ENCODE peak calls at places on chromosomes 3 and 15, in five cellular contexts. R is PC-9, Y is endodermal cell, M is type B pancreatic cell, A is cardiac fibroblast. Q is an unnamed sample.

GRCh38 chr15:57861805-57862586 is 155.5 kb downstream of the POLR2M start:
- DNase-seq in A (peak; percentile 85), R (no peak), M (no peak), Y (no peak), Q (no peak)

GRCh38 chr3:142259359-142259758 is 34.0 kb upstream of the GK5 start:
- DNase-seq in M (no peak), R (no peak), Y (no peak), A (no peak), Q (no peak)

GRCh38 chr15:44719293-44719999 is 8.1 kb downstream of the B2M start:
- DNase-seq in R (no peak), M (no peak), A (peak; percentile 30), Y (no peak), Q (no peak)

GRCh38 chr3:44795197-44795596 is 33.6 kb downstream of the KIF15 start:
- DNase-seq in M (no peak), A (no peak), R (no peak), Y (peak; percentile 51), Q (no peak)

GRCh38 chr3:62611541-62612240 is 238.3 kb upstream of the FEZF2 start:
- DNase-seq in R (no peak), M (no peak), A (peak; percentile 80), Y (no peak), Q (no peak)

GRCh38 chr15:79057050-79057449 is 33.5 kb downstream of the RASGRF1 start:
- DNase-seq in A (no peak), M (no peak), Y (no peak), R (no peak), Q (no peak)

GRCh38 chr15:45126535-45127158 is 3.0 kb downstream of the DUOXA1 start:
- DNase-seq in R (peak; percentile 45), Y (peak; percentile 62), M (no peak), A (peak; percentile 57), Q (no peak)

GRCh38 chr3:98556164-98557130 is 24.7 kb downstream of the GPR15 start:
- DNase-seq in M (no peak), A (peak; percentile 25), R (no peak), Y (no peak), Q (no peak)

GRCh38 chr3:36707623-36708409 is 56.5 kb downstream of the DCLK3 start:
- DNase-seq in M (no peak), Y (peak; percentile 61), A (peak; percentile 73), R (peak; percentile 65), Q (no peak)

GRCh38 chr3:146507331-146508120 is 36.9 kb downstream of the PLSCR1 start:
- DNase-seq in M (no peak), R (no peak), A (no peak), Y (no peak), Q (no peak)

GRCh38 chr3:190130037-190130436 is 9.3 kb upstream of the P3H2 start:
- DNase-seq in M (no peak), A (peak; percentile 20), Y (no peak), R (no peak), Q (no peak)

GRCh38 chr15:78598348-78598747 is 22.4 kb downstream of the CHRNA3 start:
- DNase-seq in R (no peak), A (no peak), M (no peak), Y (no peak), Q (no peak)

GRCh38 chr3:193010191-193010590 is 92.5 kb upstream of the MB21D2 start:
- DNase-seq in R (no peak), A (no peak), Y (no peak), M (no peak), Q (no peak)

GRCh38 chr3:36909181-36909580 is 35.7 kb downstream of the TRANK1 start:
- DNase-seq in M (no peak), Y (peak; percentile 23), A (no peak), R (no peak), Q (no peak)

GRCh38 chr3:137854498-137855285 is 90.6 kb downstream of the SOX14 start:
- DNase-seq in R (no peak), A (no peak), M (no peak), Y (peak; percentile 89), Q (no peak)

GRCh38 chr3:78820497-78820896 is 947.3 kb downstream of the ROBO1 start:
- DNase-seq in Y (no peak), R (no peak), M (no peak), A (no peak), Q (no peak)

GRCh38 chr3:184133840-184134745 is 1.1 kb upstream of the EIF2B5 start:
- DNase-seq in Y (peak; percentile 90), M (peak; percentile 82), A (peak; percentile 83), R (peak; percentile 86), Q (peak; percentile 90)

GRCh38 chr3:51500632-51501131 is 867 bp upstream of the DCAF1 start:
- DNase-seq in A (no peak), M (no peak), R (no peak), Y (peak; percentile 52), Q (peak; percentile 32)

GRCh38 chr15:101138913-101139880 is 112.7 kb downstream of the CHSY1 start:
- DNase-seq in R (no peak), M (no peak), Y (no peak), A (no peak), Q (no peak)

GRCh38 chr3:119380697-119381096 is 82.7 kb downstream of the TMEM39A start:
- DNase-seq in R (no peak), A (peak; percentile 8), Y (no peak), M (no peak), Q (no peak)

GRCh38 chr3:8536106-8537052 is 34.8 kb downstream of the LMCD1 start:
- DNase-seq in A (peak; percentile 69), M (no peak), Y (peak; percentile 64), R (no peak), Q (no peak)

GRCh38 chr15:36479200-36479896 is 100.1 kb upstream of the CDIN1 start:
- DNase-seq in R (no peak), M (no peak), A (peak; percentile 29), Y (no peak), Q (no peak)

GRCh38 chr15:24878153-24878552 is 76.6 kb upstream of the SNRPN start:
- DNase-seq in M (no peak), R (no peak), A (peak; percentile 26), Y (no peak), Q (no peak)

GRCh38 chr15:23642413-23643044 is 5.1 kb downstream of the MAGEL2 start:
- DNase-seq in Y (peak; percentile 84), R (peak; percentile 50), M (no peak), A (peak; percentile 50), Q (peak; percentile 59)

GRCh38 chr3:167102071-167102470 is 278.0 kb downstream of the ZBBX start:
- DNase-seq in M (no peak), Y (peak; percentile 67), A (no peak), R (no peak), Q (no peak)

DNA sequence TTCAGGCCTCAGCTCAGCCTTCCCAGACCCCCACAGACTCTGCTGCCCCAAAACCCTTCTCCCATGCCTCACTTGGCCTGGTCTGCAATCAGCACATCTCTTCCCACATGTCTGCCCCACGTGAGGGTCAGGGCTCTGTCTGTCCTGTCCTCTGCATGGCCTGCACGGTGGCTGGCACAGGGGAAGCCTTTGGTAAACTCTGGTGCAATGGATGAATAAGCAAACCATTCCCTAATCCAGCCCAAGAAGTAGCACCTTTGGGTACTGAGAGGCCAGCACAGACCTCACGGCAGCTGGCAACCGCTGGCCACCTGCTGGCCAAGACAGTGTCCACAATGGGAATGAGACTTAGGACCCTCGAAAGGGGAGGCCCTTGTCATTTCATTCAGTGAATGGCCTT is 27.7 kb downstream of the ABTB1 start:
- DNase-seq in M (no peak), A (no peak), R (no peak), Y (no peak), Q (no peak)
- TF ChIP-seq CTCF in M (peak; percentile 34), A (no peak), R (no peak), Y (peak; percentile 40), Q (no peak)

DNA sequence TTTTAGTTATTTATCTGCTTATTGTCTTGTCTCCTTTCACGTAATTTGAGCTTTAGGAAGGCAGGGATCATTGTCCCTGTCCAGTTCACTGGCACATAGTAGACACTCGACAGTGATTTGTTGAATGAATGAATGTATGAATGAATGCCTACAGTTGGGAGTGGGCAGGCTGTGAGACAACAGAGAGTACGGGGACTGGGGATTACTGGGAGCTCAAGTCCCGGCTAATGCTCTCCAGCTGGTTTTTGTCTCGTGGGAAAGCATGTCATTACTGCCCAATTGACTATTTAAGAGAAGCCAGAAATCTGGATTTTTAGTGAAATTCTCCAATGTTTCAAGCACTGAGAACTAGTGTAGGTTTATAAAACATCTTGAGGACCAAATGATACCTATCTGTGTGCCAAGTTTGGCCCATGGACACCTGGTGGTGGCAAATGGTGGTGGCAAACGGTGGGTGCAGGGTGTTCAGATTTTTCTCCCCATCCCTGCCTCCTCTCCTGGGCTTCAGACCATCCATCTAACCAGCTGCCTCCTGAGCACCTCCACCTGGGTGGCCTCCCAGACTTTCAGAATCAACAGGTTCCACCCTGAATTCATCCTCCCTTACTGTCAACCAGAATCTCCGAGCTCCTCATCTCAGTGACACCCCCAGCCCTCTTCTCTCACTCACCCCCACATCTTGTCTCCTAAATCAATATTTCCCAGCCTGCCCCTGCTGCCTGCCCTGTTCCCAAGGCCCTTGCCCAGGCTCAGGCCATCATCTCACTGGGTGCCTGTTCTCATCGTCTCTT is 36.2 kb upstream of the TRH start:
- DNase-seq in A (no peak), R (no peak), M (no peak), Y (no peak), Q (no peak)
- TF ChIP-seq CTCF in A (peak; percentile 13), R (peak; percentile 40), M (peak; percentile 40), Y (peak; percentile 40), Q (no peak)

GRCh38 chr3:152471814-152472605 is 203.3 kb downstream of the MBNL1 start:
- DNase-seq in M (no peak), Y (peak; percentile 76), R (peak; percentile 25), A (peak; percentile 83), Q (peak; percentile 46)

GRCh38 chr3:152472606-152472954 is 203.9 kb downstream of the MBNL1 start:
- DNase-seq in Y (no peak), A (no peak), M (no peak), R (no peak), Q (no peak)

GRCh38 chr3:152470893-152471292 is 202.2 kb downstream of the MBNL1 start:
- DNase-seq in R (no peak), A (no peak), Y (no peak), M (no peak), Q (no peak)

GRCh38 chr3:152477422-152477821 is 208.7 kb downstream of the MBNL1 start:
- DNase-seq in R (no peak), A (no peak), M (no peak), Y (no peak), Q (no peak)

DNA sequence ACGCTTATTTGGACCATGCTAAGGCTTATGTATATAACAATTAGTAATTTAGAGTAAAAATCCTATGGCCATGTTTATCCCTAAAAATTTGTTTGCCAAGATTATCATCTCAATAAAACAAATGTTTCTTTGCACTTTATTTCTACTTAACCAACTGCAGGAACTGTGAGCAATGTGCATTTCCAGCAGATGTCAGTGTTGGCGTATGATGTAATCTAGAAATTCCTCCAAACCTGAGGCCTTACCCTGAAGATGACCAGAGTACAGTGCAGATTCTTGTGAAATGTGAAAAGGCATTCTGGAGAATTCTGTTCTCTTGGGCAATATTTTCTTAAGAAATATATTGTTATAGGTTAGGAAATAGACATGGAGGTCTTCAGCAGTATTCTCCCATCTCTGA is 205.9 kb downstream of the MBNL1 start:
- DNase-seq in A (peak; percentile 91), M (no peak), Y (peak; percentile 63), R (peak; percentile 16), Q (no peak)
- TF ChIP-seq CTCF in A (peak; percentile 68), M (peak; percentile 72), Y (peak; percentile 77), R (peak; percentile 63), Q (no peak)

DNA sequence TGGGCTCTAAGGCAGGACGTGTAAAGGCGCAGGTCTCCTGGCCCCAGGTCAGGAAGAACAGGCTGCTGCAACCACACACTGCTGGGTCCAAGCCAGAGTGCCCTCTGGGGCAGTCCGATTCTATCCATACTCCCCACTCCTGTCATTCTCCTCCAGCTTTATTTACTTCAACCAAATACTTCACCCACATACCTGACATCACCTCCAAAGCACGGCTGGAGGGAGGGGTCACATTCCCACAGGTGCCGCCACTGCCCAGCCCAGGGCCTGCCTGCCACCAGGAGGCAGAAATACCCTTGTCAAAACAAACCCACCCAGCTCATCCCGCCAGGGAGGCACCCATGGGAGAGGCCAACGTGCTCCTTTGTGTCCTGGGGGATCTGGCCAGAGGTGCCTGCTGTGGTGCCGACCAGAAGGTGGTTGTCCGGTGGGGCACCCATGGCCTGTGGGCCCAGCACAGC is 100.4 kb downstream of the DAPK2 start:
- DNase-seq in A (no peak), M (no peak), Y (peak; percentile 62), R (peak; percentile 92), Q (peak; percentile 85)
- TF ChIP-seq CTCF in A (no peak), M (no peak), Y (no peak), R (no peak), Q (no peak)